ENCODE peak calls at places on chromosomes 4 and X, in five cellular contexts. N is fibroblast of lung, F is astrocyte, K is GM23248, Z is GM23338. A is an unnamed sample.

GRCh38 chr4:73245955-73246354 is 12.6 kb downstream of the ANKRD17 start:
- DNase-seq in N (no peak), F (no peak), K (no peak), Z (no peak), A (no peak)

GRCh38 chrX:133908223-133908622 is 77.2 kb downstream of the GPC3 start:
- DNase-seq in N (no peak), F (no peak), K (no peak), Z (no peak), A (no peak)

GRCh38 chrX:31036895-31037294 is 34.9 kb downstream of the FTHL17 start:
- DNase-seq in N (peak; percentile 47), F (peak; percentile 12), K (peak; percentile 65), Z (peak; percentile 60), A (peak; percentile 58)

GRCh38 chrX:123256378-123256777 is 72.3 kb downstream of the GRIA3 start:
- DNase-seq in N (no peak), F (no peak), K (no peak), Z (no peak), A (no peak)

GRCh38 chr4:151329217-151330007 is 4.0 kb upstream of the SH3D19 start:
- DNase-seq in N (no peak), F (no peak), K (peak; percentile 68), Z (no peak), A (no peak)

GRCh38 chr4:156870861-156871260 is 100.7 kb downstream of the PDGFC start:
- DNase-seq in N (no peak), F (no peak), K (no peak), Z (no peak), A (peak; percentile 46)

GRCh38 chr4:21226637-21227538 is 526.6 kb downstream of the PACRGL start:
- DNase-seq in N (no peak), F (no peak), K (no peak), Z (no peak), A (no peak)

GRCh38 chr4:140059159-140059558 is 94.8 kb downstream of the MAML3 start:
- DNase-seq in N (peak; percentile 50), F (no peak), K (no peak), Z (no peak), A (no peak)

GRCh38 chr4:56183344-56183959 is 203.8 kb downstream of the AASDH start:
- DNase-seq in N (no peak), F (no peak), K (no peak), Z (peak; percentile 38), A (no peak)

GRCh38 chr4:3674479-3674851 is 91.7 kb upstream of the ADRA2C start:
- DNase-seq in N (no peak), F (no peak), K (no peak), Z (no peak), A (no peak)

GRCh38 chrX:623599-624323 is 6.8 kb upstream of the SHOX start:
- DNase-seq in N (peak; percentile 3), F (no peak), K (peak; percentile 8), Z (peak; percentile 78), A (peak; percentile 27)
- TF ChIP-seq EZH2 in N (no peak), F (no peak), K (no peak), Z (peak; percentile 69), A (no peak)

DNA sequence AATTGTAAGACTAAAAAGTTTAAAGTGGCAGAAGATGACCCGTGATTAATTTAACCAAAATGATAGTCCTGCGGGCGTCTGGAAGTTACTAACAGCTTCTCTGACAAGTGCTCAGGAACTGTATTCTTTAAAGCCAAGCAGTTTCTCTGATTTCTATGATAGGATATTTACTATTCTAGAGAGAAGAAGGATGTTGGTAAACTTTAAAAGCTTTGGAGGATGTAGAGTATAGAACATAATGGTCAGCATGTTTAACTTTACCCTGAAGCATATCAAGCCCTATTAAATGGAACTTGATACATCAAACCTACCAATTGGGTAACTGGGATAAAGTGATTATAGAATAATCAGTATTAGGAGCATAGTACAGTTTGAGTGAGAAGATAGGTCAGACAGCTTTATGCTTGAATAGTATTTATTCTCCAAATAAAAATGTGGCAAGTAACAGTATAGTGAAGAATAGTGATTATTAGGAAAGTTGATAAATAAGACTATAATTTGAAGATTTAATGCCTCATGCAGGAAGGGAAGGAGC is 1.8 kb downstream of the STIM2 start:
- DNase-seq in N (no peak), F (no peak), K (peak; percentile 24), Z (no peak), A (no peak)
- H3K4me1 ChIP-seq in N (peaks cover 12% of the 10 kb centered on the region), F (peaks cover 19% of the 10 kb centered on the region), K (peaks cover 28% of the 10 kb centered on the region), Z (peaks cover 44% of the 10 kb centered on the region), A (peaks cover 70% of the 10 kb centered on the region)

GRCh38 chr4:54100607-54101189 is 735 bp downstream of the GSX2 start:
- DNase-seq in N (no peak), F (no peak), K (peak; percentile 64), Z (peak; percentile 39), A (no peak)
- TF ChIP-seq EZH2 in N (no peak), F (peak; percentile 87), K (peak; percentile 61), Z (peak; percentile 95), A (peak; percentile 82)

GRCh38 chr4:7815562-7815961 is 124.1 kb downstream of the AFAP1 start:
- DNase-seq in N (peak; percentile 93), F (peak; percentile 94), K (peak; percentile 91), Z (no peak), A (no peak)
- H3K4me1 ChIP-seq in N (peaks cover 2% of the 10 kb centered on the region), F (peaks cover 67% of the 10 kb centered on the region), K (peaks cover 54% of the 10 kb centered on the region), Z (peaks cover 12% of the 10 kb centered on the region), A (peaks cover 16% of the 10 kb centered on the region)

A was measured in A673.